ENCODE peak calls at places on chromosomes 2 and 18, in five cellular contexts. R, Q, U, G and H are unnamed samples.
A peak's percentile ranks its signal among the peaks of the same experiment; 100 is the strongest.

GRCh38 chr2:15907461-15908324 is 32.7 kb upstream of the MYCN start:
- DNase-seq in Q (no peak), G (no peak), R (no peak), U (no peak), H (no peak)

GRCh38 chr18:60069145-60069544 is 169.3 kb downstream of the PMAIP1 start:
- DNase-seq in G (no peak), R (no peak), U (no peak), Q (no peak), H (no peak)

GRCh38 chr2:27710176-27710575 is 46.5 kb downstream of the SLC4A1AP start:
- DNase-seq in G (no peak), R (no peak), U (no peak), Q (no peak), H (no peak)

GRCh38 chr2:20604401-20604911 is 46.4 kb downstream of the HS1BP3 start:
- DNase-seq in U (no peak), Q (peak; percentile 6), G (no peak), R (no peak), H (peak; percentile 73)

GRCh38 chr18:10431680-10432079 is 22.8 kb upstream of the APCDD1 start:
- DNase-seq in U (no peak), G (no peak), Q (no peak), R (no peak), H (no peak)

GRCh38 chr2:55923091-55923977 is at the start of gene EFEMP1:
- DNase-seq in Q (peak; percentile 80), U (peak; percentile 57), R (peak; percentile 2), G (no peak), H (peak; percentile 83)

GRCh38 chr2:24182507-24182906 is 7.7 kb downstream of the FAM228A start:
- DNase-seq in R (no peak), Q (no peak), G (no peak), U (no peak), H (no peak)

GRCh38 chr2:191352536-191352935 is 107.3 kb downstream of the MYO1B start:
- DNase-seq in Q (no peak), U (no peak), R (no peak), G (no peak), H (no peak)

GRCh38 chr2:98346259-98347236 is at the start of gene CNGA3:
- DNase-seq in R (no peak), G (no peak), Q (peak; percentile 70), U (peak; percentile 74), H (no peak)

GRCh38 chr2:218991674-218992168 is 1.5 kb downstream of the CRYBA2 start:
- DNase-seq in U (peak; percentile 26), Q (peak; percentile 46), G (no peak), R (no peak), H (no peak)

GRCh38 chr2:232484628-232485332 is 2.9 kb downstream of the ECEL1 start:
- DNase-seq in G (no peak), U (no peak), R (no peak), Q (no peak), H (no peak)

GRCh38 chr18:48905541-48905940 is 45.2 kb downstream of the SMAD7 start:
- DNase-seq in R (no peak), U (no peak), Q (no peak), G (no peak), H (no peak)

GRCh38 chr2:15298769-15299168 is 262.4 kb downstream of the NBAS start:
- DNase-seq in R (no peak), Q (no peak), U (no peak), G (no peak), H (no peak)

GRCh38 chr2:44389895-44390294 is 28.1 kb downstream of the CAMKMT start:
- DNase-seq in Q (no peak), U (no peak), R (no peak), G (no peak), H (no peak)

GRCh38 chr18:32378705-32379104 is 92.0 kb downstream of the GAREM1 start:
- DNase-seq in U (no peak), G (no peak), Q (no peak), R (no peak), H (no peak)

GRCh38 chr2:47437287-47437686 is 34.3 kb downstream of the MSH2 start:
- DNase-seq in G (no peak), Q (no peak), U (no peak), R (no peak), H (no peak)

GRCh38 chr2:43798300-43798699 is 24.5 kb downstream of the DYNC2LI1 start:
- DNase-seq in Q (no peak), R (no peak), G (no peak), U (no peak), H (no peak)

GRCh38 chr18:38250981-38251380 is 685.4 kb upstream of the CELF4 start:
- DNase-seq in R (no peak), Q (no peak), U (no peak), G (no peak), H (no peak)

GRCh38 chr2:168767258-168767657 is 35.2 kb upstream of the NOSTRIN start:
- DNase-seq in U (no peak), G (no peak), Q (no peak), R (no peak), H (no peak)